ENCODE peak calls at places on chromosome 1, in four cellular contexts. T is neuronal stem cell, R is H1, C is trophoblast cell. X is an unnamed sample.

GRCh38 chr1:97508653-97509218 is 412.1 kb downstream of the DPYD start:
- DNase-seq in R (no peak), C (no peak), T (no peak), X (no peak)

GRCh38 chr1:57017201-57017600 is 51.4 kb upstream of the C8B start:
- DNase-seq in C (no peak), T (peak; percentile 37), R (no peak), X (no peak)

GRCh38 chr1:35847935-35848565 is 35.0 kb upstream of the AGO1 start:
- DNase-seq in R (no peak), C (no peak), T (no peak), X (no peak)

GRCh38 chr1:14516974-14517812 is 81.3 kb upstream of the KAZN start:
- DNase-seq in T (no peak), R (no peak), C (no peak), X (peak; percentile 2)

GRCh38 chr1:117368116-117369108 is 1.2 kb downstream of the MAN1A2 start:
- DNase-seq in T (no peak), C (peak; percentile 27), R (no peak), X (peak; percentile 20)

GRCh38 chr1:109991400-109991925 is 6.9 kb downstream of the AHCYL1 start:
- DNase-seq in R (no peak), C (no peak), T (no peak), X (no peak)

GRCh38 chr1:203286161-203286984 is 18.9 kb upstream of the BTG2 start:
- DNase-seq in T (no peak), C (no peak), R (no peak), X (peak; percentile 59)

GRCh38 chr1:182602945-182603645 is 1.1 kb downstream of the RGS16 start:
- DNase-seq in T (no peak), C (peak; percentile 54), R (no peak), X (no peak)

GRCh38 chr1:36366091-36366661 is 19.5 kb downstream of the STK40 start:
- DNase-seq in T (peak; percentile 57), C (peak; percentile 12), R (no peak), X (peak; percentile 53)

GRCh38 chr1:64309468-64309867 is 106.0 kb downstream of the UBE2U start:
- DNase-seq in R (no peak), C (no peak), T (no peak), X (no peak)

GRCh38 chr1:36126005-36126716 is 1.1 kb upstream of the COL8A2 start:
- DNase-seq in T (no peak), R (no peak), C (no peak), X (no peak)

GRCh38 chr1:72282690-72283203 is 408 bp upstream of the NEGR1 start:
- DNase-seq in T (peak; percentile 86), C (peak; percentile 75), R (no peak), X (peak; percentile 93)

GRCh38 chr1:16607433-16607851 is 5.9 kb downstream of the NBPF1 start:
- DNase-seq in T (no peak), C (no peak), R (no peak), X (no peak)

GRCh38 chr1:190809312-190809711 is 331.6 kb upstream of the BRINP3 start:
- DNase-seq in R (no peak), T (no peak), C (no peak), X (no peak)

GRCh38 chr1:238955934-238956333 is 430.4 kb upstream of the CHRM3 start:
- DNase-seq in R (no peak), T (no peak), C (no peak), X (peak; percentile 6)

GRCh38 chr1:12128120-12128519 is 38.7 kb upstream of the TNFRSF1B start:
- DNase-seq in R (no peak), T (no peak), C (no peak), X (no peak)

GRCh38 chr1:12127206-12127810 is 39.5 kb upstream of the TNFRSF1B start:
- DNase-seq in R (no peak), C (no peak), T (no peak), X (no peak)

GRCh38 chr1:12124693-12125421 is 41.9 kb upstream of the TNFRSF1B start:
- DNase-seq in C (peak; percentile 72), R (peak; percentile 41), T (peak; percentile 70), X (peak; percentile 72)

GRCh38 chr1:12126781-12127180 is 40.0 kb upstream of the TNFRSF1B start:
- DNase-seq in T (no peak), R (no peak), C (no peak), X (no peak)

GRCh38 chr1:12125422-12126355 is 41.1 kb upstream of the TNFRSF1B start:
- DNase-seq in C (no peak), T (no peak), R (no peak), X (no peak)
- H3K4me3 ChIP-seq in C (no peak overlapping the region), T (no peak overlapping the region), R (no peak overlapping the region), X (no peak overlapping the region)

GRCh38 chr1:7113136-7113535 is 327.9 kb downstream of the CAMTA1 start:
- DNase-seq in T (no peak), C (no peak), R (no peak), X (no peak)

GRCh38 chr1:7108251-7108650 is 323.0 kb downstream of the CAMTA1 start:
- DNase-seq in C (no peak), R (no peak), T (no peak), X (no peak)

GRCh38 chr1:7111855-7112254 is 326.6 kb downstream of the CAMTA1 start:
- DNase-seq in T (no peak), C (no peak), R (no peak), X (no peak)

GRCh38 chr1:7109901-7110300 is 324.6 kb downstream of the CAMTA1 start:
- DNase-seq in R (no peak), T (no peak), C (no peak), X (no peak)

GRCh38 chr1:7110306-7110705 is 325.1 kb downstream of the CAMTA1 start:
- DNase-seq in T (no peak), C (no peak), R (no peak), X (no peak)
- H2AFZ ChIP-seq in T (no peak overlapping the region), C (no peak overlapping the region), R (no peak overlapping the region), X (no peak overlapping the region)

DNA sequence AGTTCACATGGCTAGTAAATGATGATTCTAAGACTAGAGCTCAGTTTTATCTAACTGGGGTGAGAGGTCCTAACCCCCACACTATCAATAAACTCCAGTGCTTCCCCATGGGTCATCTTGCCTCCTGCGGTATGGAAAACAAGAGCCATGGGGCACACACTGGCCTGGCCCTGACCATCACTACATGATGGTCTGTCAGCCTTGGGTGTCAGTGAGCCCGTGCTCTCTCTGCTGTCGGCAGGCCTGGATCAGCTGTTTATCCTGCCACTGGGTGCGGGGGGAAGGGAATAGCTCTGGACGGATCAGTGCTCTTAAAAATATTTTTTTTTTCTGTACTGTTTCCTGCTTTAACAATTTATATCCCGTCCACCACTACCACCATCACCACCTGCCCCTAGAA is 255.0 kb upstream of the ADGRL2 start:
- DNase-seq in R (no peak), C (no peak), T (no peak), X (no peak)
- H2BK12ac ChIP-seq in R (peak overlapping the region; percentile 89), C (peak overlapping the region; percentile 98), T (no peak overlapping the region), X (no peak overlapping the region)

GRCh38 chr1:21507511-21508270 is 1.5 kb upstream of the ALPL start:
- DNase-seq in R (no peak), T (no peak), C (peak; percentile 46), X (no peak)

GRCh38 chr1:21510113-21510493 is 880 bp downstream of the ALPL start:
- DNase-seq in T (peak; percentile 79), R (peak; percentile 71), C (no peak), X (no peak)

GRCh38 chr1:21509351-21510112 is at the start of gene ALPL:
- DNase-seq in R (no peak), C (no peak), T (peak; percentile 50), X (no peak)

GRCh38 chr1:21506804-21507203 is 2.4 kb upstream of the ALPL start:
- DNase-seq in R (no peak), T (no peak), C (no peak), X (no peak)

DNA sequence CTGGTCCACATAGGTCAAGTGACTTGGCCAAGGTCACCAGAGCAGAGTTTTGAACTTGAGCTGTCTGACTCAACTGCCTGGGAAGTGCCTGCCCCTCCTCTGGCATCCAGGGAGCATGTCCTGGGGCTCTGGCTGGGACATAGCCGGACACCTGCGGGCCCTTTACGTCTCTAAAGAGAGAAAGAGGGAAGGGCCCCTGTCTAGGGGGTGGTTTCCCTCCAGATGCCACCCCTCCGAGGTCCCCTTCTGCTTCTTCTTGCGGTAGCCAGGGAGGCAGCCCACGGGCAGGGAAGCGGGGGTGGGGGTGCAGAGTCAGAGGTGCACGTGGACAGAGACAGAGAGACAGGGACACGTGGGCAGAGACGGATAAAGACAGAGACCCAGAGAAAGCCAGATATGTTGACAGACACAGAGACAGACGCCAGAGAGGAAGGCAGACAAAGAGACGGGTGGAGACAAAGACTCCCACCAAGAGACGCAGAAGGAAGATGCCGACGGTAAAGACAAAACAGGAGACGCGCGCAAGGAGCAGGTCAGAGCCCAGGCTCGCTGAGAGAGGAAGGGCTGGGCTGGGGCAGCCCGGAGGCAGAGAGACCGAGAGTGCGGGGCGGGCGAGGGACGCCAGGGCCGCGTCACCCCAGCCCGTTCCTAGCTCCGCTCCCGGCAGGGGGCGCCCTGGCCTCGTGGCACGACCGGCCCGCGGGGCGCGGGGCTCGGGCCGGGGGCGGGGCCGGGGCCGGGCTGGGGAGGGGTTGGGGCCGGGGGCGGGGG is 458 bp upstream of the ALPL start:
- DNase-seq in T (peak; percentile 85), R (peak; percentile 67), C (peak; percentile 62), X (peak; percentile 55)
- H3K4me3 ChIP-seq in T (no peak overlapping the region), R (peak overlapping the region; percentile 30), C (no peak overlapping the region), X (no peak overlapping the region)

GRCh38 chr1:46333300-46334029 is 7.1 kb upstream of the NSUN4 start:
- DNase-seq in C (no peak), R (peak; percentile 34), T (no peak), X (peak; percentile 59)
- H2AFZ ChIP-seq in C (no peak overlapping the region), R (no peak overlapping the region), T (no peak overlapping the region), X (no peak overlapping the region)

GRCh38 chr1:232610187-232610901 is 19.6 kb downstream of the SIPA1L2 start:
- DNase-seq in C (no peak), R (no peak), T (no peak), X (no peak)
- H2BK12ac ChIP-seq in C (no peak overlapping the region), R (no peak overlapping the region), T (no peak overlapping the region), X (no peak overlapping the region)

DNA sequence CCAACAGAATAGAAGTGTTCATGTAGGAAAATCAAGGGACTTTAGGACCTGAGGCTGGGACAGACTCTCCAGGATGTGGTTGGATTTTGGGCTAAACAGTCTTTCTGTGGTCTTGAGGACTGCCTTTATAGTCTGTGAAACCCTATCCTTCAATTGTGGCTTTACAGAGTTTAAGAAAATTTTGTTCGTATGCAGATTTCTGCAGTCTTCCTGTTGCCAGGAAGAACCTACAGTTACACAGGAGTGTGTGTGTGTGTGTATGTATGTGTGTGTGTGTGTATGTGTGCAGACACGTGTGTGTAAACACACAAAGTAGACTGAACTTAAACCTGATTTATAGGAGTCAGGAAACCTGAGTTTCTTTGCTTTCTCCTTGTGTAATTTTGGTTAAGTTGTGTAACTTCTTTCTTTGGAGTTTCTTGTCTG is 22.8 kb downstream of the NEK7 start:
- DNase-seq in C (no peak), T (no peak), R (no peak), X (peak; percentile 72)
- H3K4me3 ChIP-seq in C (no peak overlapping the region), T (no peak overlapping the region), R (no peak overlapping the region), X (no peak overlapping the region)

X was measured in mesenchymal stem cell.